ENCODE peak calls at places on chromosome 16, in ten cellular contexts. One of them, this sample, is unnamed. For H3K36me3, the result is how much of the 10 kb centered on the place peaks cover.

GRCh38 chr16:65309294-65309850 is 187.5 kb upstream of the CDH11 start:
- DNase-seq in uterus: no peak
- DNase-seq in ovary: no peak
- DNase-seq in esophagus squamous epithelium: no peak
- DNase-seq in heart left ventricle: no peak
- DNase-seq in prostate gland: no peak
- DNase-seq in tibial nerve: no peak
- DNase-seq in IMR-90: no peak
- DNase-seq in Peyer's patch: no peak
- DNase-seq in breast epithelium: no peak
- DNase-seq in this sample: no peak

GRCh38 chr16:87765473-87765775 is 362 bp downstream of the KLHDC4 start:
- DNase-seq in ovary: no peak
- DNase-seq in tibial nerve: no peak
- DNase-seq in Peyer's patch: no peak
- DNase-seq in esophagus squamous epithelium: no peak
- DNase-seq in prostate gland: no peak
- DNase-seq in IMR-90: peak
- DNase-seq in heart left ventricle: no peak
- DNase-seq in breast epithelium: no peak
- DNase-seq in uterus: no peak
- DNase-seq in this sample: no peak

GRCh38 chr16:3046506-3047386 is at the start of gene MMP25:
- DNase-seq in breast epithelium: no peak
- DNase-seq in IMR-90: no peak
- DNase-seq in Peyer's patch: no peak
- DNase-seq in ovary: no peak
- DNase-seq in uterus: no peak
- DNase-seq in heart left ventricle: no peak
- DNase-seq in tibial nerve: no peak
- DNase-seq in esophagus squamous epithelium: no peak
- DNase-seq in prostate gland: no peak
- DNase-seq in this sample: no peak

GRCh38 chr16:66342294-66342900 is 24.1 kb upstream of the CDH5 start:
- DNase-seq in prostate gland: no peak
- DNase-seq in IMR-90: no peak
- DNase-seq in esophagus squamous epithelium: no peak
- DNase-seq in ovary: peak
- DNase-seq in Peyer's patch: no peak
- DNase-seq in uterus: no peak
- DNase-seq in breast epithelium: no peak
- DNase-seq in heart left ventricle: no peak
- DNase-seq in tibial nerve: no peak
- DNase-seq in this sample: no peak

GRCh38 chr16:24855678-24856077 is 9.9 kb downstream of the SLC5A11 start:
- DNase-seq in uterus: no peak
- DNase-seq in ovary: no peak
- DNase-seq in esophagus squamous epithelium: no peak
- DNase-seq in IMR-90: no peak
- DNase-seq in prostate gland: peak
- DNase-seq in heart left ventricle: no peak
- DNase-seq in tibial nerve: no peak
- DNase-seq in breast epithelium: no peak
- DNase-seq in Peyer's patch: no peak
- DNase-seq in this sample: no peak

GRCh38 chr16:88282221-88283041 is 100.3 kb upstream of the ZNF469 start:
- DNase-seq in ovary: no peak
- DNase-seq in heart left ventricle: no peak
- DNase-seq in tibial nerve: no peak
- DNase-seq in breast epithelium: no peak
- DNase-seq in Peyer's patch: peak
- DNase-seq in prostate gland: peak
- DNase-seq in esophagus squamous epithelium: no peak
- DNase-seq in uterus: no peak
- DNase-seq in IMR-90: peak
- DNase-seq in this sample: no peak

GRCh38 chr16:2963611-2964415 is at the start of gene KREMEN2:
- DNase-seq in ovary: no peak
- DNase-seq in uterus: no peak
- DNase-seq in esophagus squamous epithelium: no peak
- DNase-seq in breast epithelium: no peak
- DNase-seq in Peyer's patch: no peak
- DNase-seq in IMR-90: no peak
- DNase-seq in tibial nerve: no peak
- DNase-seq in heart left ventricle: no peak
- DNase-seq in prostate gland: no peak
- DNase-seq in this sample: no peak

GRCh38 chr16:1003551-1004347 is 22.2 kb downstream of the SOX8 start:
- DNase-seq in uterus: no peak
- DNase-seq in ovary: no peak
- DNase-seq in Peyer's patch: peak
- DNase-seq in heart left ventricle: no peak
- DNase-seq in prostate gland: no peak
- DNase-seq in esophagus squamous epithelium: no peak
- DNase-seq in tibial nerve: no peak
- DNase-seq in IMR-90: peak
- DNase-seq in breast epithelium: no peak
- DNase-seq in this sample: no peak

GRCh38 chr16:832652-833336 is 32.3 kb upstream of the GNG13 start:
- DNase-seq in ovary: no peak
- DNase-seq in uterus: no peak
- DNase-seq in Peyer's patch: no peak
- DNase-seq in heart left ventricle: no peak
- DNase-seq in breast epithelium: no peak
- DNase-seq in IMR-90: no peak
- DNase-seq in prostate gland: no peak
- DNase-seq in tibial nerve: no peak
- DNase-seq in esophagus squamous epithelium: no peak
- DNase-seq in this sample: no peak

GRCh38 chr16:87739801-87740200 is 26.0 kb downstream of the KLHDC4 start:
- DNase-seq in prostate gland: no peak
- DNase-seq in Peyer's patch: no peak
- DNase-seq in esophagus squamous epithelium: no peak
- DNase-seq in uterus: no peak
- DNase-seq in tibial nerve: no peak
- DNase-seq in heart left ventricle: no peak
- DNase-seq in IMR-90: no peak
- DNase-seq in ovary: no peak
- DNase-seq in breast epithelium: no peak
- DNase-seq in this sample: no peak

GRCh38 chr16:54655171-54655590 is 275.5 kb upstream of the IRX5 start:
- DNase-seq in tibial nerve: no peak
- DNase-seq in Peyer's patch: no peak
- DNase-seq in breast epithelium: no peak
- DNase-seq in uterus: peak
- DNase-seq in heart left ventricle: peak
- DNase-seq in ovary: peak
- DNase-seq in IMR-90: no peak
- DNase-seq in esophagus squamous epithelium: no peak
- DNase-seq in prostate gland: peak
- DNase-seq in this sample: peak
- TF ChIP-seq CTCF in tibial nerve: no peak
- TF ChIP-seq CTCF in Peyer's patch: no peak
- TF ChIP-seq CTCF in breast epithelium: no peak
- TF ChIP-seq CTCF in uterus: no peak
- TF ChIP-seq CTCF in heart left ventricle: no peak
- TF ChIP-seq CTCF in ovary: no peak
- TF ChIP-seq CTCF in IMR-90: no peak
- TF ChIP-seq CTCF in esophagus squamous epithelium: no peak
- TF ChIP-seq CTCF in prostate gland: no peak
- TF ChIP-seq CTCF in this sample: no peak

DNA sequence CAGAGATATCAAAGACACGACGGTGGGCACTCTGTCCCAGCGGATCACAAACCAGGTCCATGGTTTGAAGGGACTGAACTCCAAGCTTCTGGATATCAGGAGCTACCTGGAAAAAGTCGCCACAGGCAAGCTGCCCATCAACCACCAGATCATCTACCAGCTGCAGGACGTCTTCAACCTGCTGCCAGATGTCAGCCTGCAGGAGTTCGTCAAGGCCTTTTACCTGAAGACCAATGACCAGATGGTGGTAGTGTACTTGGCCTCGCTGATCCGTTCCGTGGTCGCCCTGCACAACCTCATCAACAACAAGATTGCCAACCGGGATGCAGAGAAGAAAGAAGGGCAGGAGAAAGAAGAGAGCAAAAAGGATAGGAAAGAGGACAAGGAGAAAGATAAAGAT is 8.7 kb downstream of the PSMD7 start:
- DNase-seq in Peyer's patch: no peak
- DNase-seq in esophagus squamous epithelium: no peak
- DNase-seq in heart left ventricle: no peak
- DNase-seq in breast epithelium: no peak
- DNase-seq in ovary: no peak
- DNase-seq in tibial nerve: no peak
- DNase-seq in IMR-90: no peak
- DNase-seq in prostate gland: no peak
- DNase-seq in uterus: no peak
- DNase-seq in this sample: no peak
- H3K36me3 ChIP-seq in Peyer's patch: under half
- H3K36me3 ChIP-seq in esophagus squamous epithelium: under half
- H3K36me3 ChIP-seq in heart left ventricle: half or more
- H3K36me3 ChIP-seq in breast epithelium: under half
- H3K36me3 ChIP-seq in ovary: under half
- H3K36me3 ChIP-seq in tibial nerve: half or more
- H3K36me3 ChIP-seq in IMR-90: under half
- H3K36me3 ChIP-seq in prostate gland: under half
- H3K36me3 ChIP-seq in uterus: under half
- H3K36me3 ChIP-seq in this sample: half or more

DNA sequence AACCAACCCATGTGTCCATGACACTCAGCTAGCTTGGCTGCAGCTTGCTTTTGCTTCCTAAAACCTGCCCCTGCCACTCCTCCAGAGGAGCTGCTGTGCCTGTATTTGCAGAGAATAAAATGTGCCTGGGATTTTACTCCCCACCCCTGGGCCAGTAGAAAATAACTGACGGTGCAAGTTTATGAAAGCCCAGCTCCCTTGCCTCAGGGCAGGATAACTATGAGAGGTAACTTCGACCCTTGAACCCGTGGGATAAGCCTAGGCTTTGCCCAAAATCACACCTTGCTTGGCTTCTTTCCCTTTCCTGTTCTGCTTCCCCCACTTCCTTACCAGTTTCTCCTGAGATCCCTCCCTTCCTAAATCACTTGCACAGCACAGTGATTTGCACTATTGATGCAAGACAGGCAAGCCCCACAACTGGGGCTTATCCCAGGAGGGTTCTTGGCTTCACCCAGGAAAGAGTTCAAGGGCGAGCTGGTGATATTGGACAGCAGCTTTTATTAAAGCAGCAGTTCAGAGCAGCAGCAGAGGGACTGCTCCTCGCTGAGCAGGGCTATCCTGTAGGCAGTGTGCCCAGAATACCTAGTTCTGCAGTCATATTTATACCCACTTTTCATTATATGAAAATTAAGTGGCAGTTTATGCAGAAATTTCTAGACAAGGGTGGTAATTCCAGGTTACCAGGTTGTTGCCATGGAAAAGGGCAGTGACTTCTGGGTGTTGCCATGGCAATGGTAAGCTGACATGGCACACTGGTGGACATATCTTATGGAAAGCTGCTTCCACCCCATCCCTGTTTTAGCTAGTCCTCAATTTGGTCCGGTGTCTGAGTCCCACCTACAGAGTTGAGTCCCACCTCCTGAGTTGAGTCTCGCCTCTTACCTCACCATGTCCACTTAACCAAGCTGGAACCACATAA is 6.3 kb upstream of the ERCC4 start:
- DNase-seq in esophagus squamous epithelium: no peak
- DNase-seq in prostate gland: no peak
- DNase-seq in IMR-90: no peak
- DNase-seq in tibial nerve: no peak
- DNase-seq in breast epithelium: no peak
- DNase-seq in uterus: no peak
- DNase-seq in heart left ventricle: no peak
- DNase-seq in Peyer's patch: no peak
- DNase-seq in ovary: no peak
- DNase-seq in this sample: no peak
- TF ChIP-seq POLR2A in esophagus squamous epithelium: no peak
- TF ChIP-seq POLR2A in prostate gland: no peak
- TF ChIP-seq POLR2A in IMR-90: no peak
- TF ChIP-seq POLR2A in tibial nerve: no peak
- TF ChIP-seq POLR2A in breast epithelium: no peak
- TF ChIP-seq POLR2A in uterus: no peak
- TF ChIP-seq POLR2A in heart left ventricle: no peak
- TF ChIP-seq POLR2A in Peyer's patch: no peak
- TF ChIP-seq POLR2A in ovary: no peak
- TF ChIP-seq POLR2A in this sample: no peak

GRCh38 chr16:82034981-82035612 is at the start of gene HSD17B2:
- DNase-seq in ovary: no peak
- DNase-seq in esophagus squamous epithelium: no peak
- DNase-seq in uterus: no peak
- DNase-seq in prostate gland: no peak
- DNase-seq in tibial nerve: no peak
- DNase-seq in heart left ventricle: no peak
- DNase-seq in Peyer's patch: peak
- DNase-seq in breast epithelium: no peak
- DNase-seq in IMR-90: peak
- DNase-seq in this sample: peak

GRCh38 chr16:82037251-82037650 is 2.2 kb downstream of the HSD17B2 start:
- DNase-seq in breast epithelium: no peak
- DNase-seq in uterus: no peak
- DNase-seq in Peyer's patch: no peak
- DNase-seq in IMR-90: no peak
- DNase-seq in ovary: no peak
- DNase-seq in heart left ventricle: no peak
- DNase-seq in esophagus squamous epithelium: no peak
- DNase-seq in prostate gland: no peak
- DNase-seq in tibial nerve: no peak
- DNase-seq in this sample: no peak

GRCh38 chr16:82031116-82032084 is 3.7 kb upstream of the HSD17B2 start:
- DNase-seq in heart left ventricle: no peak
- DNase-seq in tibial nerve: no peak
- DNase-seq in esophagus squamous epithelium: no peak
- DNase-seq in breast epithelium: no peak
- DNase-seq in IMR-90: peak
- DNase-seq in prostate gland: peak
- DNase-seq in ovary: no peak
- DNase-seq in Peyer's patch: no peak
- DNase-seq in uterus: peak
- DNase-seq in this sample: no peak

GRCh38 chr16:82033006-82033405 is 2.0 kb upstream of the HSD17B2 start:
- DNase-seq in uterus: no peak
- DNase-seq in tibial nerve: no peak
- DNase-seq in prostate gland: peak
- DNase-seq in heart left ventricle: no peak
- DNase-seq in esophagus squamous epithelium: no peak
- DNase-seq in ovary: no peak
- DNase-seq in Peyer's patch: no peak
- DNase-seq in IMR-90: no peak
- DNase-seq in breast epithelium: no peak
- DNase-seq in this sample: peak

DNA sequence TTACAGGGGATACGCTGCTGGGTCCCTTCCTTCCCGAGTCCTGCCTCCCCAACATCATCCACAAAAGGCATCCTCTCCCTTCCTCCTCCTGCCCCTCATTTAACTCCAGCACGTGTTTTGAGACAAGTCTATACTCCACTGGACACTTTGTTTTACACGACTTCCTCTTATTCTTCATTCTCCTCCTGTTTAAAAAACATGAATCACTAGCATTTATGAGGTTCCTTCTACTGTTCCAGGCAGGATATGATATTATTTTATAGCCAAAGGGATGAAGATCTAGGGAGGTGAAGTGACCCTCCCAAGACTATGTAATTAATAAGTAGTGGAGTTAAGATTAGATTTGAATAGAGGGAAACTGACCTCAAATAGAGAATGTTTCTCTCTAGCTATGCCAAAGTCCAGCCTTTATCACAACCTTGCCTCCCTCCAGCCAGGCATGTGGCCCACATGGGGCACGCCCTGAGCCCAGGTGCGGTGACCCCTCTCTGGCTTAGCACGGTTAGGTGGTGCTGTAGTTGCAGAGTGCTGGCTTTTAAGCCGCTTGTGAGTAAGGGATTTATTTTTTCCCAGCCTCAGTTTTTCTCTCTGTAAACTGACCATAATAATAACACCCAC is 1.3 kb upstream of the HSD17B2 start:
- DNase-seq in uterus: no peak
- DNase-seq in esophagus squamous epithelium: no peak
- DNase-seq in Peyer's patch: peak
- DNase-seq in heart left ventricle: no peak
- DNase-seq in ovary: no peak
- DNase-seq in breast epithelium: no peak
- DNase-seq in tibial nerve: no peak
- DNase-seq in IMR-90: no peak
- DNase-seq in prostate gland: no peak
- DNase-seq in this sample: peak
- TF ChIP-seq CTCF in uterus: no peak
- TF ChIP-seq CTCF in esophagus squamous epithelium: no peak
- TF ChIP-seq CTCF in Peyer's patch: no peak
- TF ChIP-seq CTCF in heart left ventricle: no peak
- TF ChIP-seq CTCF in ovary: no peak
- TF ChIP-seq CTCF in breast epithelium: no peak
- TF ChIP-seq CTCF in tibial nerve: no peak
- TF ChIP-seq CTCF in IMR-90: no peak
- TF ChIP-seq CTCF in prostate gland: no peak
- TF ChIP-seq CTCF in this sample: no peak